ENCODE peak calls at places on chromosomes 12 and 14, in four cellular contexts. R, Y, H and O are unnamed samples.

GRCh38 chr12:76117067-76117691 is 32.7 kb upstream of the NAP1L1 start:
- DNase-seq in R (no peak), Y (no peak), H (no peak), O (no peak)

GRCh38 chr14:90388437-90388836 is 8.4 kb upstream of the CALM1 start:
- DNase-seq in R (no peak), Y (no peak), H (no peak), O (no peak)

GRCh38 chr14:77641207-77641533 is 24.7 kb upstream of the SPTLC2 start:
- DNase-seq in R (no peak), Y (no peak), H (no peak), O (no peak)

GRCh38 chr14:50320279-50320678 is 8.2 kb downstream of the DMAC2L start:
- DNase-seq in R (no peak), Y (peak; percentile 67), H (no peak), O (peak; percentile 26)

GRCh38 chr12:2922329-2922728 is 31.6 kb downstream of the TULP3 start:
- DNase-seq in R (no peak), Y (no peak), H (no peak), O (no peak)

GRCh38 chr14:100605706-100606686 is 18.8 kb upstream of the BEGAIN start:
- DNase-seq in R (no peak), Y (no peak), H (peak; percentile 27), O (no peak)

GRCh38 chr12:115354007-115354452 is 670.1 kb upstream of the TBX3 start:
- DNase-seq in R (peak; percentile 7), Y (peak; percentile 65), H (peak; percentile 32), O (peak; percentile 15)

GRCh38 chr12:84919271-84919670 is 6.7 kb upstream of the SLC6A15 start:
- DNase-seq in R (no peak), Y (no peak), H (no peak), O (no peak)

GRCh38 chr12:49013403-49013802 is 5.2 kb downstream of the PRKAG1 start:
- DNase-seq in R (no peak), Y (no peak), H (no peak), O (no peak)

GRCh38 chr12:92538970-92539749 is 163.6 kb upstream of the PLEKHG7 start:
- DNase-seq in R (no peak), Y (peak; percentile 92), H (peak; percentile 62), O (peak; percentile 58)

GRCh38 chr14:104149617-104150141 is 11.3 kb downstream of the KIF26A start:
- DNase-seq in R (no peak), Y (no peak), H (no peak), O (no peak)

GRCh38 chr14:104239866-104240301 is 101.5 kb downstream of the KIF26A start:
- DNase-seq in R (no peak), Y (no peak), H (no peak), O (no peak)

GRCh38 chr12:68977909-68978610 is 45.1 kb upstream of the CPM start:
- DNase-seq in R (no peak), Y (no peak), H (no peak), O (no peak)

GRCh38 chr12:43578782-43579181 is 26.8 kb upstream of the ADAMTS20 start:
- DNase-seq in R (no peak), Y (no peak), H (no peak), O (no peak)

GRCh38 chr12:119949145-119949544 is 39.9 kb upstream of the BICDL1 start:
- DNase-seq in R (no peak), Y (no peak), H (no peak), O (no peak)

GRCh38 chr12:47190271-47190750 is 110.6 kb upstream of the AMIGO2 start:
- DNase-seq in R (no peak), Y (peak; percentile 11), H (no peak), O (no peak)

GRCh38 chr12:48997719-48998496 is 1.3 kb downstream of the DDN start:
- DNase-seq in R (no peak), Y (peak; percentile 84), H (peak; percentile 92), O (peak; percentile 92)

GRCh38 chr12:53288322-53288721 is 7.0 kb upstream of the PFDN5 start:
- DNase-seq in R (no peak), Y (no peak), H (no peak), O (no peak)

GRCh38 chr12:116662612-116663144 is 75.2 kb downstream of the SPRING1 start:
- DNase-seq in R (no peak), Y (no peak), H (no peak), O (no peak)

GRCh38 chr12:1857086-1857485 is 36.7 kb downstream of the LRTM2 start:
- DNase-seq in R (no peak), Y (no peak), H (no peak), O (no peak)

GRCh38 chr12:109277899-109278762 is 31.0 kb downstream of the FOXN4 start:
- DNase-seq in R (no peak), Y (no peak), H (no peak), O (no peak)

GRCh38 chr12:100138048-100138907 is 4.4 kb downstream of the BLTP3B start:
- DNase-seq in R (no peak), Y (peak; percentile 59), H (no peak), O (no peak)

GRCh38 chr12:116434155-116435065 is 124.8 kb upstream of the MAP1LC3B2 start:
- DNase-seq in R (peak; percentile 16), Y (no peak), H (no peak), O (no peak)

GRCh38 chr14:91876492-91876891 is 9.2 kb upstream of the TC2N start:
- DNase-seq in R (no peak), Y (no peak), H (no peak), O (no peak)
- TF ChIP-seq CTCF in R (no peak), Y (no peak), H (no peak), O (no peak)

GRCh38 chr14:102686176-102686801 is 91.0 kb upstream of the TRAF3 start:
- DNase-seq in R (no peak), Y (no peak), H (no peak), O (no peak)
- TF ChIP-seq CTCF in R (no peak), Y (no peak), H (no peak), O (no peak)

GRCh38 chr14:51370758-51371386 is 130.8 kb downstream of the TMX1 start:
- DNase-seq in R (no peak), Y (no peak), H (no peak), O (no peak)

GRCh38 chr14:51368721-51369163 is 128.7 kb downstream of the TMX1 start:
- DNase-seq in R (no peak), Y (no peak), H (no peak), O (no peak)

GRCh38 chr14:51365241-51365940 is 125.3 kb downstream of the TMX1 start:
- DNase-seq in R (no peak), Y (no peak), H (no peak), O (no peak)

GRCh38 chr14:51367600-51367931 is 127.5 kb downstream of the TMX1 start:
- DNase-seq in R (no peak), Y (no peak), H (no peak), O (no peak)

GRCh38 chr14:51369814-51370213 is 129.8 kb downstream of the TMX1 start:
- DNase-seq in R (no peak), Y (peak; percentile 57), H (peak; percentile 55), O (peak; percentile 56)
- TF ChIP-seq CTCF in R (peak; percentile 37), Y (peak; percentile 56), H (peak; percentile 43), O (peak; percentile 45)

DNA sequence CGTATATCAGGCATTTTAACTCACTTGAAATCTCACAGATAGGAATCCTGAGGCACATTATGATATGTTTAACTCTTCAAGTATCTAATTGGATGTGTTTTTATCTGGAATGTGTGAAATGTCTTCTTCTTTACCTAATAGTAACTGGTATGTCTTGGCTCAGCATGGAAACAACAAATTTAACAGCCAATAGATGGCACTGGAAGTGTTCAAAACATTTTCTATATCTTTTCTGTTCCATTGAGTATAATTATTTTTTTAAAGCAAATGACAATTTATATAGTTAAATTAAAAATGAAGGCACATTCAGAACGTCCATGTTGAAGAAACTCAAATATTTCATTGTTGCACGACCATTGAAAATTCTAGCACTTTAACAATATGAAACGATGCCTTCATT is 164.6 kb upstream of the SLC16A7 start:
- DNase-seq in R (no peak), Y (no peak), H (no peak), O (no peak)
- TF ChIP-seq CTCF in R (no peak), Y (no peak), H (no peak), O (no peak)

GRCh38 chr14:58846682-58847465 is 209.1 kb downstream of the DACT1 start:
- DNase-seq in R (no peak), Y (no peak), H (no peak), O (no peak)
- TF ChIP-seq CTCF in R (peak; percentile 38), Y (no peak), H (no peak), O (no peak)

GRCh38 chr14:72920008-72920407 is 6.3 kb upstream of the DCAF4 start:
- DNase-seq in R (no peak), Y (no peak), H (no peak), O (no peak)
- TF ChIP-seq CTCF in R (no peak), Y (no peak), H (no peak), O (no peak)

GRCh38 chr14:58662759-58663158 is 25.0 kb downstream of the DACT1 start:
- DNase-seq in R (no peak), Y (no peak), H (no peak), O (no peak)

GRCh38 chr14:58662028-58662427 is 24.3 kb downstream of the DACT1 start:
- DNase-seq in R (no peak), Y (no peak), H (no peak), O (no peak)

GRCh38 chr14:58660407-58660806 is 22.6 kb downstream of the DACT1 start:
- DNase-seq in R (no peak), Y (no peak), H (no peak), O (no peak)

GRCh38 chr14:58656671-58657411 is 19.1 kb downstream of the DACT1 start:
- DNase-seq in R (no peak), Y (no peak), H (no peak), O (no peak)

DNA sequence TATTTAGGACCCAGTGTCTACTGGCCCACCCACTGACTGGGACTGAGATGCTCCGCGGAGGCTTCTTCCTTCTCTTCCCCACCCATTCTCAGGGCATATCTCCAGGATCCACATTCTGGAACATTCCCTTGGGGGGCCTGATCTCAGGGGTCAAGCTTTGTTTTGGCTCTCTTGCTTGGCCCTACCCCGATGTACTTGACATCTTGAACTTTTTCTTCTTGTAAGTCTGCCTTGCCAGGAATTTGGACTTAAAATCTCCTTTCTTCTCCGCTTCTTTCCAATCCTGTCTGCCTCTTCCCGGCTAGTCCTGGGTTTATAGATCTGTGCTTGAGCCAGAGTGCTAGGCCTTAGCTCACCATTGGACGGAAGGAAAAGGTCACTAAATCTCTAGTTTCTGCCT is 22.1 kb downstream of the DACT1 start:
- DNase-seq in R (no peak), Y (no peak), H (no peak), O (no peak)
- TF ChIP-seq CTCF in R (no peak), Y (no peak), H (no peak), O (no peak)